ENCODE peak calls at places on chromosomes 16 and 17, in six cellular contexts. E, O, D, B, J and Z are unnamed samples.

GRCh38 chr17:82888583-82889495 is 49.0 kb upstream of the ZNF750 start:
- DNase-seq in E (no peak), O (peak; percentile 90), D (no peak), B (peak; percentile 65), J (no peak), Z (peak; percentile 73)

GRCh38 chr16:16148755-16149154 is 74.5 kb downstream of the ABCC6 start:
- DNase-seq in E (no peak), O (no peak), D (no peak), B (no peak), J (no peak), Z (peak; percentile 59)

GRCh38 chr17:7748098-7748775 is 30.7 kb downstream of the DNAH2 start:
- DNase-seq in E (no peak), O (no peak), D (no peak), B (no peak), J (no peak), Z (peak; percentile 19)

GRCh38 chr16:28218109-28218508 is 6.3 kb upstream of the XPO6 start:
- DNase-seq in E (no peak), O (no peak), D (peak; percentile 51), B (no peak), J (no peak), Z (no peak)

GRCh38 chr17:32551186-32551955 is 64.6 kb downstream of the CDK5R1 start:
- DNase-seq in E (no peak), O (no peak), D (peak; percentile 46), B (no peak), J (no peak), Z (no peak)

GRCh38 chr17:18626152-18626870 is 17.9 kb downstream of the TBC1D28 start:
- DNase-seq in E (no peak), O (no peak), D (no peak), B (no peak), J (no peak), Z (peak; percentile 49)

GRCh38 chr16:65500007-65500406 is 378.1 kb upstream of the CDH11 start:
- DNase-seq in E (no peak), O (no peak), D (no peak), B (no peak), J (no peak), Z (no peak)

GRCh38 chr16:31138621-31139578 is 3.4 kb upstream of the PRSS8 start:
- DNase-seq in E (no peak), O (peak; percentile 89), D (peak; percentile 43), B (no peak), J (no peak), Z (peak; percentile 95)

GRCh38 chr17:39167492-39167891 is 1.5 kb upstream of the ARL5C start:
- DNase-seq in E (no peak), O (no peak), D (no peak), B (peak; percentile 58), J (no peak), Z (no peak)

GRCh38 chr17:330993-331701 is 21.5 kb downstream of the RPH3AL start:
- DNase-seq in E (peak; percentile 63), O (no peak), D (no peak), B (peak; percentile 83), J (peak; percentile 85), Z (peak; percentile 86)

GRCh38 chr17:37060094-37060493 is 111.3 kb downstream of the AATF start:
- DNase-seq in E (no peak), O (no peak), D (no peak), B (no peak), J (no peak), Z (no peak)
- H3K27ac ChIP-seq in E (no peak overlapping the region), O (no peak overlapping the region), D (no peak overlapping the region), B (no peak overlapping the region), J (no peak overlapping the region), Z (no peak overlapping the region)

GRCh38 chr16:12350945-12351344 is 374.4 kb downstream of the SNX29 start:
- DNase-seq in E (no peak), O (no peak), D (no peak), B (no peak), J (no peak), Z (no peak)
- H3K27ac ChIP-seq in E (no peak overlapping the region), O (no peak overlapping the region), D (no peak overlapping the region), B (no peak overlapping the region), J (no peak overlapping the region), Z (no peak overlapping the region)

GRCh38 chr17:77381731-77382130 is 241.0 kb downstream of the SEC14L1 start:
- DNase-seq in E (no peak), O (no peak), D (no peak), B (no peak), J (peak; percentile 24), Z (no peak)

GRCh38 chr17:77383613-77384608 is 243.1 kb downstream of the SEC14L1 start:
- DNase-seq in E (no peak), O (peak; percentile 66), D (no peak), B (peak; percentile 79), J (peak; percentile 64), Z (no peak)

GRCh38 chr17:77381185-77381700 is 240.5 kb downstream of the SEC14L1 start:
- DNase-seq in E (no peak), O (no peak), D (no peak), B (no peak), J (peak; percentile 23), Z (no peak)

GRCh38 chr17:77382356-77382911 is 241.7 kb downstream of the SEC14L1 start:
- DNase-seq in E (no peak), O (no peak), D (no peak), B (no peak), J (peak; percentile 44), Z (no peak)

GRCh38 chr17:77382966-77383612 is 242.3 kb downstream of the SEC14L1 start:
- DNase-seq in E (no peak), O (no peak), D (no peak), B (no peak), J (peak; percentile 59), Z (no peak)
- H3K27ac ChIP-seq in E (peak overlapping the region; percentile 77), O (peak overlapping the region; percentile 67), D (no peak overlapping the region), B (peak overlapping the region; percentile 95), J (no peak overlapping the region), Z (peak overlapping the region; percentile 76)

GRCh38 chr16:89357055-89357454 is 133.3 kb downstream of the ANKRD11 start:
- DNase-seq in E (no peak), O (no peak), D (no peak), B (no peak), J (peak; percentile 15), Z (peak; percentile 59)

GRCh38 chr16:89355686-89356085 is 134.7 kb downstream of the ANKRD11 start:
- DNase-seq in E (no peak), O (no peak), D (no peak), B (no peak), J (no peak), Z (peak; percentile 61)

GRCh38 chr16:89358030-89359005 is 132.0 kb downstream of the ANKRD11 start:
- DNase-seq in E (no peak), O (no peak), D (no peak), B (no peak), J (peak; percentile 15), Z (peak; percentile 55)

GRCh38 chr16:89359296-89360147 is 130.8 kb downstream of the ANKRD11 start:
- DNase-seq in E (no peak), O (no peak), D (no peak), B (no peak), J (peak; percentile 54), Z (peak; percentile 71)

GRCh38 chr16:89357460-89357859 is 132.9 kb downstream of the ANKRD11 start:
- DNase-seq in E (no peak), O (no peak), D (no peak), B (no peak), J (peak; percentile 17), Z (peak; percentile 80)
- H3K27ac ChIP-seq in E (no peak overlapping the region), O (peak overlapping the region; percentile 31), D (no peak overlapping the region), B (no peak overlapping the region), J (no peak overlapping the region), Z (no peak overlapping the region)

GRCh38 chr17:80992948-80993624 is 1.4 kb downstream of the CHMP6 start:
- DNase-seq in E (no peak), O (peak; percentile 52), D (no peak), B (no peak), J (no peak), Z (peak; percentile 69)
- H3K27ac ChIP-seq in E (no peak overlapping the region), O (no peak overlapping the region), D (no peak overlapping the region), B (no peak overlapping the region), J (no peak overlapping the region), Z (no peak overlapping the region)

GRCh38 chr16:85369060-85369459 is 244.1 kb upstream of the GSE1 start:
- DNase-seq in E (no peak), O (no peak), D (no peak), B (no peak), J (no peak), Z (no peak)
- H3K27ac ChIP-seq in E (peak overlapping the region; percentile 79), O (no peak overlapping the region), D (no peak overlapping the region), B (no peak overlapping the region), J (no peak overlapping the region), Z (no peak overlapping the region)

GRCh38 chr17:47948706-47949196 is 7.4 kb downstream of the PNPO start:
- DNase-seq in E (no peak), O (no peak), D (no peak), B (no peak), J (no peak), Z (no peak)
- H3K27ac ChIP-seq in E (peak overlapping the region; percentile 69), O (no peak overlapping the region), D (no peak overlapping the region), B (peak overlapping the region; percentile 38), J (no peak overlapping the region), Z (peak overlapping the region; percentile 97)

DNA sequence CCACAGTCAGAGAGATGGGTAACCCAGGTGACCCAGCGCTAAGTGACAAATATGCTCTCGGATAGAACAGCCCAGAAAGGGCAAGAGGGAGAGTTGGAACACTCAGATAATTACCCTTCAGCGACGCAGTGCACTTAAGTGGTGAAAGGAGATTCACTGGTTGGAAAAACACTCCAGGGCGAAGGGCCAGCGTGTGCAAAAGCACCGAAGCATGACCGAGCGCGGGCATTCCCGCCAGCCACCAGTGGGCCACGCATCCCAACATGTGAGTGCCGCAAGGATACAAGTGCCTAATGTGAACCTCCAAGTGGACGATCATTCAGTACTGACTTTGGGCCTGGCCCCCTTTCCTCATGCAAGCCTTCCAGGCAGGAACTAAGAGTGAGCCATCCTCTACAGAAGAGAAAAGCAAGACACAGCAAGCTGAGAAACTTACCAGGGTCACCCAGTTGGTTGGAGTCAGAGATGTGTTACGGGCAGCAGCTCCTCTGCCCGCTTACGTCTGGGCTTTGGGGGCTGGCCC is 258.4 kb downstream of the C16orf95 start:
- DNase-seq in E (no peak), O (no peak), D (no peak), B (no peak), J (no peak), Z (no peak)
- H3K27ac ChIP-seq in E (no peak overlapping the region), O (no peak overlapping the region), D (no peak overlapping the region), B (no peak overlapping the region), J (no peak overlapping the region), Z (no peak overlapping the region)

DNA sequence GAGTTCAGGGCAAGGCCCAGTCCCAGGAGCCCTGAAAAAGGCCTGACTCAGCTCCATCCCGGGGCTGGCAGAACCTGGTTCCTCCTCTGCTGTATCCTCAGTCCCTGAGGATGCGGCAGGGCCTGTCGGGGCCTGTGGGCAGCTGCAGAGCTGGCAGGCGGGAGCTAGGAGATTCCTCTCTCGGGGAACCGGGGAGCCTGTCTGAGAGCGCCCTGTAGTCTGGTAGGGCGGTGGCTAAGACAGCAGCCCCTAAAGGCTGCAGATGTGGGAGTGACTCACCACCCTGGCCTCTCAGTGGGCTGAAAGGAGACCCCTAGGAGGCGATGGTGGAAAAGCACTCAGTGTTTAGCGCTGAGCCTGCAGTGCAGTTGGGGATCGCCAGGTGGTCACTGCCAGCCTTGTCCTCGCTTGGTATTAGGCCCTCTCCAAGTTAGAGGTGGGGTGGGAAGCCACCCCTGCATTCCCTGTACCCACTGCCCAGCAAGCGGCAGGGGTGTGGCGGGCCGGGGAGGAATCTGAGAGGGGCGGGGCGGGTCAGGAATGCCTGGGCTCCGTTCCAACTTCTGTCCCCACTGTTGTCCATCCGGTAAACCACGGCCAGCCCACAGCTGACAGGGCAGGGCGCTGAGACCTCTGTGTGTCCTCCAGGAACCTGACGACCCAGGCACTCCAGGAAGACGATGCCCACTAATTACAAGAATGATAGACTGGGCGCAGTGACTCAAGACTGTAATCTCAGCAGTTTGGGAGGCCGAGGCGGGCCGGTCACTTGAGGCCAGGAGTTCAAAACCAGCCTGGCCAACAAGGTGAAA is 29.5 kb upstream of the CDH1 start:
- DNase-seq in E (no peak), O (peak; percentile 86), D (peak; percentile 27), B (peak; percentile 32), J (no peak), Z (peak; percentile 95)
- H3K27ac ChIP-seq in E (peak overlapping the region; percentile 60), O (peak overlapping the region; percentile 43), D (no peak overlapping the region), B (no peak overlapping the region), J (no peak overlapping the region), Z (peak overlapping the region; percentile 34)